ENCODE peak calls at places on chromosome 17, in four cellular contexts. Z is PC-9, I is A549, L is K562. U is an unnamed sample.

GRCh38 chr17:44382917-44383316 is 6.5 kb downstream of the ITGA2B start:
- DNase-seq in Z (no peak), I (no peak), L (no peak), U (no peak)

GRCh38 chr17:12973496-12974318 is 44.1 kb downstream of the ELAC2 start:
- DNase-seq in Z (no peak), I (no peak), L (no peak), U (peak)

GRCh38 chr17:38702900-38703741 is 2.0 kb upstream of the MLLT6 start:
- DNase-seq in Z (no peak), I (no peak), L (no peak), U (peak)

GRCh38 chr17:76027159-76027839 is at the start of gene EVPL:
- DNase-seq in Z (peak), I (peak), L (no peak), U (peak)

GRCh38 chr17:16464641-16465312 is 27.2 kb downstream of the LRRC75A start:
- DNase-seq in Z (no peak), I (no peak), L (no peak), U (no peak)

GRCh38 chr17:58531122-58531521 is 16.7 kb upstream of the MTMR4 start:
- DNase-seq in Z (no peak), I (no peak), L (no peak), U (peak)

GRCh38 chr17:44911133-44912001 is 3.9 kb downstream of the GFAP start:
- DNase-seq in Z (no peak), I (peak), L (peak), U (peak)

GRCh38 chr17:46047398-46047797 is 48.3 kb downstream of the STH start:
- DNase-seq in Z (no peak), I (no peak), L (no peak), U (no peak)

GRCh38 chr17:2860045-2860444 is 63.8 kb downstream of the RAP1GAP2 start:
- DNase-seq in Z (no peak), I (no peak), L (no peak), U (no peak)

GRCh38 chr17:37092041-37092440 is 143.3 kb downstream of the AATF start:
- DNase-seq in Z (no peak), I (no peak), L (no peak), U (no peak)

GRCh38 chr17:12537436-12537835 is 128.3 kb upstream of the MYOCD start:
- DNase-seq in Z (no peak), I (no peak), L (no peak), U (no peak)

GRCh38 chr17:29005936-29006438 is at the start of gene SEZ6:
- DNase-seq in Z (peak), I (peak), L (peak), U (peak)

GRCh38 chr17:72111374-72111773 is 9.4 kb upstream of the SOX9 start:
- DNase-seq in Z (no peak), I (no peak), L (no peak), U (no peak)

GRCh38 chr17:57135748-57136342 is 50.8 kb downstream of the AKAP1 start:
- DNase-seq in Z (no peak), I (no peak), L (no peak), U (no peak)

GRCh38 chr17:11986179-11986938 is 10.9 kb downstream of the ZNF18 start:
- DNase-seq in Z (no peak), I (no peak), L (no peak), U (no peak)

GRCh38 chr17:56807723-56808122 is 26.0 kb downstream of the C17orf67 start:
- DNase-seq in Z (no peak), I (no peak), L (no peak), U (no peak)

GRCh38 chr17:17181666-17182600 is 24.2 kb downstream of the PLD6 start:
- DNase-seq in Z (no peak), I (no peak), L (no peak), U (no peak)

GRCh38 chr17:42918902-42919521 is 18.4 kb downstream of the G6PC1 start:
- DNase-seq in Z (no peak), I (no peak), L (peak), U (no peak)

GRCh38 chr17:82305727-82306300 is 11.6 kb downstream of the CD7 start:
- DNase-seq in Z (no peak), I (no peak), L (no peak), U (no peak)

GRCh38 chr17:77153487-77153886 is 12.7 kb downstream of the SEC14L1 start:
- DNase-seq in Z (no peak), I (no peak), L (no peak), U (no peak)

GRCh38 chr17:30323262-30323894 is 10.5 kb downstream of the TMIGD1 start:
- DNase-seq in Z (no peak), I (no peak), L (no peak), U (no peak)

GRCh38 chr17:78683031-78683961 is 98.8 kb downstream of the CYTH1 start:
- DNase-seq in Z (no peak), I (no peak), L (no peak), U (no peak)

GRCh38 chr17:53217311-53217710 is 605.4 kb upstream of the KIF2B start:
- DNase-seq in Z (no peak), I (no peak), L (no peak), U (no peak)

GRCh38 chr17:60817187-60817586 is 139.5 kb downstream of the BCAS3 start:
- DNase-seq in Z (no peak), I (peak), L (no peak), U (no peak)

GRCh38 chr17:17019430-17019762 is 22.9 kb upstream of the MPRIP start:
- DNase-seq in Z (no peak), I (no peak), L (no peak), U (no peak)

DNA sequence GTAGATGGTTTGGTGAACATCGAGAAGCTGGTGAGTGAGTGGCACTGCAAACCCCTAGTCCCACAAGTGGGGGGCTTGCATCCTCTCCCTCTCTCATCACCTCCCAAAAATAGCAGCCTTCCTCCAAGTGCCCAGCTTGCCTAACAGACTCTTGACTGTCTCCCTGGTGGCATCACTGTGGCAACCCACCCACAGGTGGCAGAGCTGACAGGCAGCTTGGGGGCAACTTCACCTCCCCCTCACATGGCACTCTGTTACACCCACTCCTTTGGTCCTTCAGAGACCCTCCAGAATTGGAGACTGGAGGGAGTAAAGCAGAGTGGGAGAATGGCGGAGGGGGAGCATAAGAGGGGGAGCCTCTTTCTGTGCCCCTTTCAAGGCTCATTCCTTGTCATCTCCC is 15.7 kb downstream of the RAPGEFL1 start:
- DNase-seq in Z (no peak), I (no peak), L (no peak), U (no peak)
- TF ChIP-seq CTCF in Z (no peak), I (no peak), L (no peak), U (no peak)

GRCh38 chr17:7017827-7018200 is 5.0 kb upstream of the BCL6B start:
- DNase-seq in Z (no peak), I (no peak), L (no peak), U (no peak)

GRCh38 chr17:7020894-7021664 is 1.8 kb upstream of the BCL6B start:
- DNase-seq in Z (no peak), I (no peak), L (no peak), U (no peak)

GRCh38 chr17:7018331-7018964 is 4.4 kb upstream of the BCL6B start:
- DNase-seq in Z (no peak), I (no peak), L (no peak), U (no peak)

GRCh38 chr17:7019839-7020519 is 2.9 kb upstream of the BCL6B start:
- DNase-seq in Z (peak), I (peak), L (no peak), U (peak)

DNA sequence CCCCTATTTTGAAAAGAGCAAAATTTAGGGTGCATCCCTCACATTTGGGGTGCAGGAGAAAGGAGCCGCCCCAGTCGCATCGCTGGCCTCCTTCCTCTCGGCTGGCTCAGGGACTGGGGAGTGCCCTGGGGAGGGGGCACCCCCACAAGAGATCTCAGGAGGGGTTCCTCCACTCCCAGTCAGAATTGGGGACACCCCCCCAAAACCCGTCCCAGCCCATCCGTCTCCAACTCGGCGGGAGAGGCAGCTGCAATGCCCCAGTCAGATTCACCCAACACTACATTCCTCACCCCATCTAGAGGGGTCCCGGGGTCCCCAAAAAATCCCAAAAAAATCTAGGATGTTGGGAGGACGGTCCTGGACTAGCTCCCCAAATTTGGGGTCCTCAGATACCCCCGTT is 3.4 kb upstream of the BCL6B start:
- DNase-seq in Z (no peak), I (no peak), L (no peak), U (no peak)
- H3K27ac ChIP-seq in Z (no peak), I (peak), L (peak), U (no peak)

GRCh38 chr17:49859991-49860953 is 12.4 kb upstream of the TAC4 start:
- DNase-seq in Z (no peak), I (peak), L (no peak), U (peak)

GRCh38 chr17:49858796-49859195 is 10.9 kb upstream of the TAC4 start:
- DNase-seq in Z (no peak), I (no peak), L (no peak), U (no peak)

GRCh38 chr17:49861150-49861884 is 13.4 kb upstream of the TAC4 start:
- DNase-seq in Z (peak), I (peak), L (peak), U (peak)

GRCh38 chr17:49866882-49867413 is 19.1 kb upstream of the TAC4 start:
- DNase-seq in Z (no peak), I (no peak), L (no peak), U (no peak)

DNA sequence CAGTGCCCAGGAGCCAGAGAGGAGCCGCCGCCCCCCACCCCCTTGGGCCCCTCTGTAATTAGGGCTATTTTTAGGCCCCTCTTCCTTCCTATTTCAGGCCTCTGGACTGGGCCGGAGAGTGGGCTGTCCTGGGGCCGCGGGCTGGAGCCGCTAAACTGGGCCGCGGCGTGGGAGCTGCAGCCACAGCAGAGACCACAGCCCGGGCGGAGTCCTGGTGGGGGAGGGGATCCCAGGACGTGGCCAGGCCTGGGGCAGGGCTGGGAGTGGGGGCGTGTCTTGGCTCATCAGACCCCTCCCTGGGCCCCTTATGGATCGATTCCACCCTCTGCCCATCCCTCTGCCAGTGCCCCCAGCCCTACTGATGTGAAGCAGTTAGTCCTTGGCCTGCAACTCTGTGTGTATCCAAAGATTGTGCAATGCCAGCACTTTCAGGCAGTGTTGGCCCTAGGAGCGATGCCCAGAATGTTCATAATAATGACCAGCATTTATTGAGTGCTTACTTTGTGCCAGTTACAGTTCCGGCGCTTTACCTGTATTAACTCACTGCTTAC is 15.0 kb upstream of the TAC4 start:
- DNase-seq in Z (no peak), I (no peak), L (peak), U (peak)
- H3K4me2 ChIP-seq in Z (no peak), I (no peak), L (no peak), U (peak)

GRCh38 chr17:65229596-65229995 is 92.4 kb downstream of the RGS9 start:
- DNase-seq in Z (no peak), I (no peak), L (no peak), U (no peak)

GRCh38 chr17:65228734-65229390 is 91.7 kb downstream of the RGS9 start:
- DNase-seq in Z (no peak), I (no peak), L (peak), U (no peak)

GRCh38 chr17:65230040-65230439 is 92.9 kb downstream of the RGS9 start:
- DNase-seq in Z (no peak), I (peak), L (peak), U (no peak)

GRCh38 chr17:65231662-65232335 is 94.6 kb downstream of the RGS9 start:
- DNase-seq in Z (peak), I (peak), L (peak), U (peak)

GRCh38 chr17:65231086-65231485 is 93.9 kb downstream of the RGS9 start:
- DNase-seq in Z (no peak), I (peak), L (no peak), U (peak)
- TF ChIP-seq CTCF in Z (no peak), I (no peak), L (peak), U (no peak)

GRCh38 chr17:79995691-79996090 is 40.0 kb downstream of the TBC1D16 start:
- DNase-seq in Z (no peak), I (no peak), L (no peak), U (no peak)

GRCh38 chr17:79992657-79993389 is 42.8 kb downstream of the TBC1D16 start:
- DNase-seq in Z (no peak), I (no peak), L (no peak), U (no peak)

GRCh38 chr17:79994602-79995001 is 41.1 kb downstream of the TBC1D16 start:
- DNase-seq in Z (no peak), I (no peak), L (no peak), U (no peak)

GRCh38 chr17:79991924-79992656 is 43.6 kb downstream of the TBC1D16 start:
- DNase-seq in Z (no peak), I (peak), L (no peak), U (peak)

GRCh38 chr17:79993390-79994221 is 42.1 kb downstream of the TBC1D16 start:
- DNase-seq in Z (peak), I (peak), L (no peak), U (peak)
- H3K27ac ChIP-seq in Z (peak), I (peak), L (no peak), U (peak)

U was measured in GM23338.